ENCODE peak calls at places on chromosomes 11 and 22, in six cellular contexts. G, F, L, R, V and K are unnamed samples.

GRCh38 chr11:27215471-27216267 is 147.3 kb downstream of the CCDC34 start:
- DNase-seq in G (peak), F (no peak), L (no peak), R (no peak), V (peak), K (no peak)

GRCh38 chr11:62015615-62016014 is 48.2 kb upstream of the FTH1 start:
- DNase-seq in G (no peak), F (no peak), L (no peak), R (no peak), V (no peak), K (peak)

GRCh38 chr11:46240861-46241260 is 36.6 kb upstream of the CREB3L1 start:
- DNase-seq in G (no peak), F (no peak), L (peak), R (no peak), V (no peak), K (no peak)

GRCh38 chr11:100397401-100397800 is 289.7 kb upstream of the ARHGAP42 start:
- DNase-seq in G (no peak), F (no peak), L (no peak), R (no peak), V (no peak), K (no peak)

GRCh38 chr22:31637938-31638618 is 23.9 kb downstream of the PISD start:
- DNase-seq in G (no peak), F (no peak), L (peak), R (no peak), V (no peak), K (no peak)

GRCh38 chr11:88508808-88509581 is 171.5 kb upstream of the CTSC start:
- DNase-seq in G (no peak), F (no peak), L (peak), R (no peak), V (peak), K (no peak)

GRCh38 chr11:111878385-111878765 is 590 bp downstream of the FDXACB1 start:
- DNase-seq in G (no peak), F (peak), L (peak), R (no peak), V (no peak), K (no peak)

GRCh38 chr22:48864748-48865147 is 962.9 kb downstream of the BRD1 start:
- DNase-seq in G (no peak), F (no peak), L (no peak), R (no peak), V (peak), K (no peak)

GRCh38 chr11:134943544-134943943 is 531.5 kb upstream of the B3GAT1 start:
- DNase-seq in G (no peak), F (no peak), L (no peak), R (no peak), V (no peak), K (no peak)

GRCh38 chr11:82811369-82811768 is 77.7 kb upstream of the FAM181B start:
- DNase-seq in G (no peak), F (no peak), L (no peak), R (no peak), V (no peak), K (no peak)

GRCh38 chr11:67054851-67055523 is 1.7 kb upstream of the RHOD start:
- DNase-seq in G (peak), F (peak), L (peak), R (no peak), V (peak), K (peak)

GRCh38 chr11:8086001-8086479 is 5.0 kb downstream of the TUB start:
- DNase-seq in G (peak), F (no peak), L (peak), R (no peak), V (no peak), K (no peak)

GRCh38 chr11:132838621-132839020 is 693.7 kb downstream of the OPCML start:
- DNase-seq in G (peak), F (no peak), L (no peak), R (no peak), V (no peak), K (no peak)

GRCh38 chr11:73236205-73236765 is 18.2 kb downstream of the P2RY2 start:
- DNase-seq in G (no peak), F (no peak), L (no peak), R (no peak), V (no peak), K (no peak)

GRCh38 chr11:911031-911889 is 650 bp upstream of the CHID1 start:
- DNase-seq in G (peak), F (peak), L (peak), R (no peak), V (peak), K (peak)

GRCh38 chr11:114413958-114414357 is 13.5 kb downstream of the RBM7 start:
- DNase-seq in G (no peak), F (no peak), L (no peak), R (no peak), V (no peak), K (no peak)

GRCh38 chr11:16816358-16817270 is 78.2 kb downstream of the C11orf58 start:
- DNase-seq in G (no peak), F (no peak), L (no peak), R (no peak), V (peak), K (no peak)

GRCh38 chr22:46969961-46970360 is 207.5 kb downstream of the TBC1D22A start:
- DNase-seq in G (no peak), F (no peak), L (no peak), R (no peak), V (no peak), K (no peak)

GRCh38 chr22:46969491-46969890 is 207.0 kb downstream of the TBC1D22A start:
- DNase-seq in G (no peak), F (no peak), L (no peak), R (no peak), V (no peak), K (no peak)

GRCh38 chr22:46968359-46968740 is 205.9 kb downstream of the TBC1D22A start:
- DNase-seq in G (no peak), F (no peak), L (no peak), R (no peak), V (no peak), K (no peak)

GRCh38 chr22:46967445-46968358 is 205.3 kb downstream of the TBC1D22A start:
- DNase-seq in G (peak), F (no peak), L (no peak), R (no peak), V (no peak), K (no peak)

GRCh38 chr22:46968848-46969247 is 206.4 kb downstream of the TBC1D22A start:
- DNase-seq in G (no peak), F (no peak), L (no peak), R (no peak), V (no peak), K (no peak)
- H3K4me3 ChIP-seq in G (no peak), F (no peak), L (no peak), R (no peak), V (no peak), K (no peak)

DNA sequence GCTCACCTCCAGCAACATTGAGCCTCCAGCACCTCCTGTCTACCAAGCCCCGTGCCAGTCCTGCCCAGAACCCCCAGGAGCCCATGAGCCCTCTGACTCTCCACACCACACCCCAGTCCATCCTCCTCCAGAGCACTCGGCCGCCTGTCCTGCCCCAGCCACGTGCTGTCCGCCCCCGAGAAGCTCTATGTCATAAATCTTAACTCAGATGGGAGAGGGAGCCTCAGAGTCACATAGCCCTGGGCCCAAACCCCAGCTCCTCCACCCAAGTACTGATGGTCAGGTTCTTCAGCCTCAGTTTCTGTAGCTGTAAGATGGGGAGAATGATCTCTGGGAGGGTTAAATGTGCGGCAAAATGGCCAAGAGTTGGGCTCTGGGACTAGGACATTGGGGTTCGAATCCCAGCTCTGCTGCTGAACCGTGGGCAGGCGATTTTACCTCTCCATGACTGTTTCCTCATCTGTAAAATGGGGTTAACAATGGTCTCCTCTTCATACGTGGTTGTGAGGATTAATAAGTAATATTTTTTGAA is 27.8 kb downstream of the CYTH4 start:
- DNase-seq in G (no peak), F (no peak), L (no peak), R (no peak), V (no peak), K (no peak)
- TF ChIP-seq CTCF in G (no peak), F (no peak), L (no peak), R (no peak), V (no peak), K (no peak)

DNA sequence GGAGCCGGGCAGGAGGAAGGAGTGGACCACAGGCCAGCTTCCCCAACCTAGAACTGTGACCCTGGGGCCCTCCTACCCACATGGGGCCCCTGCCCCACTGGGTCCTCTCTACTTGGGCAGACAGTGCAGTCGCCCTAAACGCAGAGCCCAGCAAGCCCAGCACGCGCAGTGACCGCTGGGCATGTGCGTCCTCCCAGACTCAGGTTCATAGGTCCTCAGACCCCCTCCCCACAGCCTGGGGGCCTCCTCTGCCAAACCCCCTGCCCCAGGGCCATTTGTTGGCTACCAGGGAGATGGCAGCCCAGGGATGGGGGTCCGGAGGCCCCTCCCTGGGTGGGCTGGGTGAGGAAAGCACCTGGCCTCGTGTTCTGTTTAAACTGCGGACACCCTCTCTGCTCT is 23.9 kb downstream of the RTN4R start:
- DNase-seq in G (no peak), F (no peak), L (no peak), R (no peak), V (no peak), K (no peak)
- H3K4me3 ChIP-seq in G (no peak), F (no peak), L (no peak), R (no peak), V (no peak), K (no peak)

GRCh38 chr22:19178065-19178658 is 374 bp downstream of the SLC25A1 start:
- DNase-seq in G (peak), F (peak), L (peak), R (no peak), V (peak), K (no peak)
- TF ChIP-seq CTCF in G (no peak), F (no peak), L (no peak), R (no peak), V (no peak), K (no peak)

DNA sequence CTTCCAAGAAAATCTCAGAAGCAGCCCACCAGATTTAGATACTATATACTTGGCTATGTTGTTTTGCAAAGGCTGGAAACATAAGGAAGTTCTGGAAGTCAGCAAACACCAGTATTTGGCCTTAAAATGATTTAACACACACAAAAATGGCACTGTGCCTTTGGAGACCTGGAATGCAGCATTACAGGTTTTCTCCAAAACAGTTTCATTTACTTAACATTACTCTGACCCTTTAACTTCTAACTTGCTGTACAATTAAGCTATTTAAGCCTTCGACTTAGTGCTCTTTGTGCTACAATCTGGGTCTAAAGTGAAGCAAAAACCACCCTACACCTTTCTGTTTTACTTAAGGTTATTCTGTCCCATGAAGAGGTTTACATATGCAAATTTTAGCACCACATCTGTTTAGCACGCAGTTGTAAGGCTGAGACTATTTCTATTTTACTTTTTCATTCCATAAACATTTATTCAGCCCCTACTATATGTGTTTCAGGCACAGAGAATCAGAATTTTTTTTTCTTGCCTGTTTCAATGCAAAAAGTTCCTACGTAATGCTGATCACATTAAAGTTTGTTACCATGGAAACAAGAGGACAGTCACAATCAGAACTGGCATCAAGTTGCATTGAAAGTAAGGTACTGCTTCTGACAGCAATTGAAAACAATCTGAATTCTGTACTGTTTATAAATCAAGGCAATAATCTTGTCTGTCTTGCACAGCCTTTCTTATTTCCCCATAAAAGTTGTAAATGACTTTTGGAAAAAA is 70.3 kb downstream of the MAML2 start:
- DNase-seq in G (peak), F (peak), L (peak), R (no peak), V (no peak), K (peak)
- H3K4me3 ChIP-seq in G (no peak), F (peak), L (no peak), R (no peak), V (no peak), K (no peak)

GRCh38 chr11:69355346-69355940 is 61.5 kb downstream of the MYEOV start:
- DNase-seq in G (no peak), F (no peak), L (no peak), R (no peak), V (no peak), K (no peak)

GRCh38 chr11:69352181-69352580 is 58.2 kb downstream of the MYEOV start:
- DNase-seq in G (no peak), F (no peak), L (no peak), R (no peak), V (no peak), K (no peak)

GRCh38 chr11:69352715-69353325 is 58.9 kb downstream of the MYEOV start:
- DNase-seq in G (peak), F (peak), L (peak), R (no peak), V (no peak), K (peak)

GRCh38 chr11:69354545-69354897 is 60.6 kb downstream of the MYEOV start:
- DNase-seq in G (no peak), F (no peak), L (no peak), R (no peak), V (no peak), K (no peak)

DNA sequence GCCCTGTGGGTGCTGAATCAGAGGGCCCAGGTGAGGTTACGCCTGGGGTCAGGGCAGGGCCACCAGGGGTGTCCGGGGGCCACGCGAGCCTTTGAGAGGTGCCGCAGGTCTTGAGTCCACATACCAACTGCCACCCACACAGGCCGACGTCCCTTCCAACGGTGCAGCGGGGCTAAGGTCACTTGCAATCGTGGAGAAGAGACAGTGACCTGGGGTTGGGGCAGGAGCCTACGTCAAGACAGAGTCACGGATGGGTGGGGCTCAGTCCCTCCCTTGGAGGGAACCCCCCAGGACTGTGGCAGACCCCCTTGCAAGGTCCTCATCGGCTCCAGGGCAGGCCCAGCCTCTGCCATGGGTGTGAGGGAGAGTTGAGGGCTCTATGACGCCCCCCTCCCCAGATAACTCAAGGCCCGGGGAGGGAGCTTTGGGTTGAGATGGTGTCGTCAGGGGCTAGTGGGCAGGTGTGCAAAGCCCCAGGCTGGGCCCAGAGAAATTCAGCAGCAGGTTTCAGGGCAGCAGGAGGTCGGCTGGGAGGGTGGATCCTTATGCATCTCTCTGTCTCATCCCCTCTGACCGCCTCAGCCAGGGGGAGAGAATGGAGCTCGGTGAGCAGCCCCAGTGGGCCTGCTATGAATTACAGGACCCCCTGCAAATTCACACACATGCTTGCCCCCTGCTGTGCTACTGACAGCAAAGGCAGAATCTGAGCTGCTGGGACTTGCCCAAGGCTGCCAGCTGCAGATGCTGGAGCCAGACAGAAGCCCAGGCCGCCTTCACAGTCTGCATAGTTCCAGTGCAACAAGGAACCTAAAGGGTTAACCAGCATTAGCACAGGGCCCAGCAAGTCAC is 60.0 kb downstream of the MYEOV start:
- DNase-seq in G (peak), F (no peak), L (no peak), R (no peak), V (no peak), K (no peak)
- TF ChIP-seq CTCF in G (no peak), F (no peak), L (no peak), R (no peak), V (no peak), K (no peak)

DNA sequence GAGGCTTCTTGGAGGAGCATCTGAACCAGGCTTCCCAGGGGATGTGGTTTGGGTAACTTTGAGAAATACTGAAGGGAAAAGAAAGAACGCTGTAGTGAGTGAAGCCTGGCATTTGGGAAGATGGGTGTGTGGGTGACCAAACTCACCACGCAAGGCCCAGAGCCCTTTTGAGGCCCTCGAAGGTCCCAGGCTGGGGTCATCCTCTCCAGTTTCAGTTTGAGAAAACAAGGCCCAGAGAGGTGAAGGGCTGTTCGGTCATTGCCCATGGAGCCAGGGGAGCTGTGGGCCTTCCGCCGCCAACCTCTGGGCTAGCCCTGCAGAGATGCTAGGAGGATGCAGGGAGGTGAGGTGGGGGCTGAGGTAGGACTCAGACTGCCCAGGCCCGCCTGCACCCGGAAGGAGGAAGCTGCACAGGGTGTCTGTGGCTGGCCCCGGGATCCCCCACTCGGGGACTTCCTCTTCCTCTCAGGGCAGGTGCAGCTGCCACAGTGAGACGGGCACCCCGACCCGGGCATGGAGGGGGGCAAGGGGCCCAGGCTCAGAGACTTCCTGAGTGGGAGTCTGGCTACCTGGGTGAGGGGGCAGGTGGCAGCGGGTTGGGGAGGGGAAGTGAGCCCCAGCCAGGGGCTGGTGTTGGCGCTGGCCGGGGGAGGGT is at the start of gene CCDC88B:
- DNase-seq in G (no peak), F (no peak), L (no peak), R (no peak), V (peak), K (no peak)
- H3K4me3 ChIP-seq in G (no peak), F (no peak), L (no peak), R (peak), V (no peak), K (no peak)